ENCODE peak calls at places on chromosome 11, in nine cellular contexts. M, J, T, I, G, Y, H, Q and N are unnamed samples.

GRCh38 chr11:130894322-130895025 is 21.8 kb downstream of the SNX19 start:
- DNase-seq in H (peak; percentile 74), Q (peak; percentile 72), T (peak; percentile 64), J (peak; percentile 58), G (peak; percentile 83), I (peak; percentile 79), Y (peak; percentile 34), M (no peak), N (peak; percentile 57)

GRCh38 chr11:3083321-3083720 is 26.1 kb upstream of the CARS1 start:
- DNase-seq in G (no peak), I (no peak), Y (no peak), Q (no peak), T (no peak), M (no peak), H (no peak), J (no peak), N (no peak)

GRCh38 chr11:17401841-17402240 is 13.4 kb upstream of the KCNJ11 start:
- DNase-seq in T (no peak), H (no peak), G (no peak), Y (no peak), I (no peak), Q (no peak), M (no peak), J (no peak), N (no peak)

GRCh38 chr11:27673979-27674663 is 26.1 kb downstream of the BDNF start:
- DNase-seq in T (no peak), J (no peak), G (no peak), Q (no peak), Y (no peak), M (no peak), H (no peak), I (no peak), N (peak; percentile 55)

GRCh38 chr11:19245351-19245750 is 4.6 kb upstream of the E2F8 start:
- DNase-seq in J (no peak), T (no peak), I (no peak), Q (no peak), G (no peak), Y (no peak), M (no peak), H (no peak), N (no peak)

GRCh38 chr11:35152575-35152974 is 13.6 kb downstream of the CD44 start:
- DNase-seq in Y (no peak), H (no peak), T (no peak), M (no peak), G (no peak), Q (no peak), I (no peak), J (no peak), N (no peak)

GRCh38 chr11:125550780-125551179 is 18.5 kb upstream of the EI24 start:
- DNase-seq in I (no peak), Y (no peak), J (no peak), H (no peak), T (no peak), Q (no peak), G (no peak), M (no peak), N (no peak)

GRCh38 chr11:120142072-120142423 is 4.1 kb upstream of the TRIM29 start:
- DNase-seq in H (no peak), J (no peak), M (no peak), G (no peak), Q (no peak), I (no peak), T (no peak), Y (no peak), N (no peak)

GRCh38 chr11:9078113-9079041 is 13.0 kb downstream of the SCUBE2 start:
- DNase-seq in G (no peak), Y (no peak), H (no peak), I (no peak), Q (no peak), J (no peak), M (no peak), T (no peak), N (no peak)

GRCh38 chr11:17798716-17799115 is 64.1 kb downstream of the KCNC1 start:
- DNase-seq in T (no peak), I (no peak), Y (no peak), J (no peak), Q (no peak), M (no peak), H (no peak), G (no peak), N (no peak)

GRCh38 chr11:115446214-115446613 is 58.0 kb downstream of the CADM1 start:
- DNase-seq in J (no peak), Y (no peak), I (no peak), H (no peak), M (no peak), T (no peak), Q (no peak), G (no peak), N (no peak)

GRCh38 chr11:9726313-9727022 is 62.6 kb downstream of the SWAP70 start:
- DNase-seq in H (no peak), G (peak; percentile 57), Q (no peak), M (peak; percentile 44), T (peak; percentile 90), Y (no peak), I (no peak), J (no peak), N (no peak)

GRCh38 chr11:8873966-8874365 is 37.0 kb upstream of the AKIP1 start:
- DNase-seq in J (no peak), Y (no peak), T (no peak), H (no peak), G (peak; percentile 4), I (no peak), M (no peak), Q (no peak), N (no peak)

GRCh38 chr11:34433899-34434298 is 4.8 kb upstream of the CAT start:
- DNase-seq in H (no peak), G (no peak), T (no peak), I (no peak), M (no peak), Y (no peak), Q (no peak), J (no peak), N (no peak)

GRCh38 chr11:130145975-130146776 is 13.4 kb upstream of the ST14 start:
- DNase-seq in J (no peak), Q (peak; percentile 9), M (no peak), T (peak; percentile 36), I (no peak), G (no peak), H (no peak), Y (no peak), N (peak; percentile 23)

GRCh38 chr11:79076526-79077115 is 364.2 kb downstream of the TENM4 start:
- DNase-seq in H (peak; percentile 66), T (peak; percentile 43), Y (no peak), I (peak; percentile 34), G (no peak), J (no peak), M (peak; percentile 35), Q (no peak), N (peak; percentile 4)

GRCh38 chr11:126712017-126712625 is 288.4 kb downstream of the KIRREL3 start:
- DNase-seq in I (no peak), M (no peak), Y (no peak), H (no peak), G (no peak), T (no peak), Q (no peak), J (no peak), N (no peak)

GRCh38 chr11:18171377-18172000 is 1.1 kb upstream of the MRGPRX4 start:
- DNase-seq in G (no peak), I (no peak), Y (no peak), T (peak; percentile 67), J (no peak), H (no peak), Q (no peak), M (peak; percentile 27), N (no peak)

GRCh38 chr11:57303280-57303989 is 21.3 kb downstream of the TNKS1BP1 start:
- DNase-seq in Y (no peak), J (no peak), H (no peak), I (no peak), M (no peak), G (no peak), T (no peak), Q (no peak), N (no peak)

GRCh38 chr11:12512132-12512531 is 134.8 kb downstream of the PARVA start:
- DNase-seq in H (no peak), M (no peak), I (no peak), Y (no peak), T (no peak), G (no peak), Q (no peak), J (no peak), N (no peak)

GRCh38 chr11:86172894-86173293 is 71.7 kb upstream of the EED start:
- DNase-seq in J (no peak), M (no peak), I (no peak), H (no peak), G (no peak), T (peak; percentile 85), Q (no peak), Y (no peak), N (no peak)

GRCh38 chr11:73423506-73423905 is 47.3 kb downstream of the RELT start:
- DNase-seq in M (no peak), Y (no peak), H (no peak), Q (no peak), G (no peak), J (no peak), T (no peak), I (no peak), N (no peak)

GRCh38 chr11:2769409-2769778 is 69.6 kb upstream of the KCNQ1OT1 start:
- DNase-seq in Y (no peak), Q (no peak), I (no peak), T (no peak), M (no peak), G (no peak), J (no peak), H (no peak), N (no peak)

GRCh38 chr11:132072880-132073213 is 702.4 kb downstream of the NTM start:
- DNase-seq in M (no peak), I (no peak), G (no peak), T (no peak), H (no peak), J (no peak), Y (no peak), Q (no peak), N (no peak)

GRCh38 chr11:105244157-105244820 is 104.7 kb upstream of the CARD18 start:
- DNase-seq in Q (no peak), M (peak; percentile 5), G (peak; percentile 98), I (no peak), Y (no peak), H (peak; percentile 39), T (peak; percentile 96), J (no peak), N (no peak)

GRCh38 chr11:63478896-63479295 is 12.1 kb downstream of the PLAAT5 start:
- DNase-seq in J (peak; percentile 18), T (peak; percentile 80), M (peak; percentile 68), I (peak; percentile 72), Q (peak; percentile 48), Y (peak; percentile 66), G (peak; percentile 86), H (peak; percentile 31), N (peak; percentile 74)

GRCh38 chr11:128388182-128388815 is 199.1 kb downstream of the ETS1 start:
- DNase-seq in I (no peak), H (no peak), Y (no peak), J (no peak), G (no peak), Q (no peak), M (no peak), T (no peak), N (no peak)

GRCh38 chr11:79219186-79220045 is 221.4 kb downstream of the TENM4 start:
- DNase-seq in J (no peak), H (no peak), Q (no peak), G (no peak), T (no peak), M (no peak), Y (no peak), I (no peak), N (no peak)

GRCh38 chr11:17563961-17564686 is 17.1 kb downstream of the OTOG start:
- DNase-seq in I (no peak), Y (no peak), G (no peak), J (no peak), H (no peak), Q (no peak), M (no peak), T (no peak), N (no peak)

GRCh38 chr11:64767344-64768299 is 7.8 kb upstream of the PYGM start:
- DNase-seq in J (peak; percentile 80), H (peak; percentile 71), Y (no peak), T (peak; percentile 79), G (peak; percentile 54), I (peak; percentile 61), M (no peak), Q (no peak), N (peak; percentile 6)

GRCh38 chr11:118998822-118999221 is 884 bp downstream of the CENATAC start:
- DNase-seq in I (no peak), Y (no peak), J (no peak), G (peak; percentile 39), H (no peak), Q (no peak), M (peak; percentile 54), T (peak; percentile 93), N (no peak)